ENCODE peak calls at places on chromosomes 12 and 14, in seven cellular contexts. One of them, this sample, is unnamed.

GRCh38 chr12:131280426-131280825 is 326.7 kb downstream of the ADGRD1 start:
- DNase-seq in stromal cell of bone marrow: no peak
- DNase-seq in astrocyte of the hippocampus: no peak
- DNase-seq in activated naive CD4-positive, alpha-beta T cell treated with anti-CD3 and anti-CD28 coated beads, Interleukin-2, amount 10 ng/mL, durations not matched to agents 7 days and 5 days: no peak
- DNase-seq in T-cell: no peak
- DNase-seq in amniotic stem cell: no peak
- DNase-seq in CD8-positive, alpha-beta memory T cell: no peak
- DNase-seq in this sample: no peak

GRCh38 chr14:97039717-97040363 is 242.7 kb downstream of the VRK1 start:
- DNase-seq in stromal cell of bone marrow: no peak
- DNase-seq in astrocyte of the hippocampus: no peak
- DNase-seq in activated naive CD4-positive, alpha-beta T cell treated with anti-CD3 and anti-CD28 coated beads, Interleukin-2, amount 10 ng/mL, durations not matched to agents 7 days and 5 days: no peak
- DNase-seq in T-cell: no peak
- DNase-seq in amniotic stem cell: no peak
- DNase-seq in CD8-positive, alpha-beta memory T cell: no peak
- DNase-seq in this sample: no peak

GRCh38 chr12:96237465-96238077 is 43.4 kb downstream of the ELK3 start:
- DNase-seq in stromal cell of bone marrow: peak; percentile 96
- DNase-seq in astrocyte of the hippocampus: peak; percentile 97
- DNase-seq in activated naive CD4-positive, alpha-beta T cell treated with anti-CD3 and anti-CD28 coated beads, Interleukin-2, amount 10 ng/mL, durations not matched to agents 7 days and 5 days: peak; percentile 56
- DNase-seq in T-cell: peak; percentile 29
- DNase-seq in amniotic stem cell: peak; percentile 61
- DNase-seq in CD8-positive, alpha-beta memory T cell: peak; percentile 53
- DNase-seq in this sample: no peak

GRCh38 chr12:75812341-75813018 is 219.1 kb downstream of the PHLDA1 start:
- DNase-seq in stromal cell of bone marrow: peak; percentile 88
- DNase-seq in astrocyte of the hippocampus: peak; percentile 70
- DNase-seq in activated naive CD4-positive, alpha-beta T cell treated with anti-CD3 and anti-CD28 coated beads, Interleukin-2, amount 10 ng/mL, durations not matched to agents 7 days and 5 days: no peak
- DNase-seq in T-cell: no peak
- DNase-seq in amniotic stem cell: peak; percentile 54
- DNase-seq in CD8-positive, alpha-beta memory T cell: no peak
- DNase-seq in this sample: no peak

GRCh38 chr14:81868172-81868571 is 334.5 kb upstream of the SEL1L start:
- DNase-seq in stromal cell of bone marrow: no peak
- DNase-seq in astrocyte of the hippocampus: no peak
- DNase-seq in activated naive CD4-positive, alpha-beta T cell treated with anti-CD3 and anti-CD28 coated beads, Interleukin-2, amount 10 ng/mL, durations not matched to agents 7 days and 5 days: no peak
- DNase-seq in T-cell: no peak
- DNase-seq in amniotic stem cell: no peak
- DNase-seq in CD8-positive, alpha-beta memory T cell: no peak
- DNase-seq in this sample: no peak

GRCh38 chr12:14892726-14893442 is 7.2 kb upstream of the MGP start:
- DNase-seq in stromal cell of bone marrow: peak; percentile 66
- DNase-seq in astrocyte of the hippocampus: no peak
- DNase-seq in activated naive CD4-positive, alpha-beta T cell treated with anti-CD3 and anti-CD28 coated beads, Interleukin-2, amount 10 ng/mL, durations not matched to agents 7 days and 5 days: no peak
- DNase-seq in T-cell: no peak
- DNase-seq in amniotic stem cell: no peak
- DNase-seq in CD8-positive, alpha-beta memory T cell: no peak
- DNase-seq in this sample: no peak

GRCh38 chr12:106986625-106987389 is at the start of gene MTERF2:
- DNase-seq in stromal cell of bone marrow: peak; percentile 91
- DNase-seq in astrocyte of the hippocampus: peak; percentile 98
- DNase-seq in activated naive CD4-positive, alpha-beta T cell treated with anti-CD3 and anti-CD28 coated beads, Interleukin-2, amount 10 ng/mL, durations not matched to agents 7 days and 5 days: peak; percentile 89
- DNase-seq in T-cell: peak; percentile 70
- DNase-seq in amniotic stem cell: peak; percentile 91
- DNase-seq in CD8-positive, alpha-beta memory T cell: peak; percentile 78
- DNase-seq in this sample: peak; percentile 81

GRCh38 chr14:32621585-32621984 is 292.5 kb downstream of the AKAP6 start:
- DNase-seq in stromal cell of bone marrow: no peak
- DNase-seq in astrocyte of the hippocampus: no peak
- DNase-seq in activated naive CD4-positive, alpha-beta T cell treated with anti-CD3 and anti-CD28 coated beads, Interleukin-2, amount 10 ng/mL, durations not matched to agents 7 days and 5 days: no peak
- DNase-seq in T-cell: no peak
- DNase-seq in amniotic stem cell: no peak
- DNase-seq in CD8-positive, alpha-beta memory T cell: no peak
- DNase-seq in this sample: no peak

GRCh38 chr12:116266220-116266619 is 11.3 kb downstream of the MED13L start:
- DNase-seq in stromal cell of bone marrow: no peak
- DNase-seq in astrocyte of the hippocampus: peak; percentile 40
- DNase-seq in activated naive CD4-positive, alpha-beta T cell treated with anti-CD3 and anti-CD28 coated beads, Interleukin-2, amount 10 ng/mL, durations not matched to agents 7 days and 5 days: no peak
- DNase-seq in T-cell: no peak
- DNase-seq in amniotic stem cell: no peak
- DNase-seq in CD8-positive, alpha-beta memory T cell: no peak
- DNase-seq in this sample: no peak

GRCh38 chr12:84201976-84202375 is 710.6 kb downstream of the SLC6A15 start:
- DNase-seq in stromal cell of bone marrow: no peak
- DNase-seq in astrocyte of the hippocampus: no peak
- DNase-seq in activated naive CD4-positive, alpha-beta T cell treated with anti-CD3 and anti-CD28 coated beads, Interleukin-2, amount 10 ng/mL, durations not matched to agents 7 days and 5 days: no peak
- DNase-seq in T-cell: no peak
- DNase-seq in amniotic stem cell: no peak
- DNase-seq in CD8-positive, alpha-beta memory T cell: no peak
- DNase-seq in this sample: no peak

GRCh38 chr12:1553987-1554982 is 40.1 kb downstream of the FBXL14 start:
- DNase-seq in stromal cell of bone marrow: no peak
- DNase-seq in astrocyte of the hippocampus: no peak
- DNase-seq in activated naive CD4-positive, alpha-beta T cell treated with anti-CD3 and anti-CD28 coated beads, Interleukin-2, amount 10 ng/mL, durations not matched to agents 7 days and 5 days: no peak
- DNase-seq in T-cell: no peak
- DNase-seq in amniotic stem cell: no peak
- DNase-seq in CD8-positive, alpha-beta memory T cell: no peak
- DNase-seq in this sample: peak; percentile 23

GRCh38 chr14:50741571-50741970 is 73.5 kb upstream of the SAV1 start:
- DNase-seq in stromal cell of bone marrow: no peak
- DNase-seq in astrocyte of the hippocampus: peak; percentile 39
- DNase-seq in activated naive CD4-positive, alpha-beta T cell treated with anti-CD3 and anti-CD28 coated beads, Interleukin-2, amount 10 ng/mL, durations not matched to agents 7 days and 5 days: no peak
- DNase-seq in T-cell: no peak
- DNase-seq in amniotic stem cell: no peak
- DNase-seq in CD8-positive, alpha-beta memory T cell: no peak
- DNase-seq in this sample: no peak

GRCh38 chr12:109432842-109433304 is 44.2 kb downstream of the KCTD10 start:
- DNase-seq in stromal cell of bone marrow: peak; percentile 48
- DNase-seq in astrocyte of the hippocampus: peak; percentile 85
- DNase-seq in activated naive CD4-positive, alpha-beta T cell treated with anti-CD3 and anti-CD28 coated beads, Interleukin-2, amount 10 ng/mL, durations not matched to agents 7 days and 5 days: peak; percentile 89
- DNase-seq in T-cell: peak; percentile 68
- DNase-seq in amniotic stem cell: peak; percentile 21
- DNase-seq in CD8-positive, alpha-beta memory T cell: peak; percentile 58
- DNase-seq in this sample: peak; percentile 77

GRCh38 chr14:80946187-80946586 is 4.6 kb upstream of the CEP128 start:
- DNase-seq in stromal cell of bone marrow: no peak
- DNase-seq in astrocyte of the hippocampus: no peak
- DNase-seq in activated naive CD4-positive, alpha-beta T cell treated with anti-CD3 and anti-CD28 coated beads, Interleukin-2, amount 10 ng/mL, durations not matched to agents 7 days and 5 days: no peak
- DNase-seq in T-cell: no peak
- DNase-seq in amniotic stem cell: no peak
- DNase-seq in CD8-positive, alpha-beta memory T cell: no peak
- DNase-seq in this sample: no peak

GRCh38 chr12:73330584-73331351 is 1058.6 kb downstream of the TRHDE start:
- DNase-seq in stromal cell of bone marrow: no peak
- DNase-seq in astrocyte of the hippocampus: no peak
- DNase-seq in activated naive CD4-positive, alpha-beta T cell treated with anti-CD3 and anti-CD28 coated beads, Interleukin-2, amount 10 ng/mL, durations not matched to agents 7 days and 5 days: no peak
- DNase-seq in T-cell: no peak
- DNase-seq in amniotic stem cell: no peak
- DNase-seq in CD8-positive, alpha-beta memory T cell: no peak
- DNase-seq in this sample: no peak

GRCh38 chr12:128811806-128812205 is 12.0 kb downstream of the SLC15A4 start:
- DNase-seq in stromal cell of bone marrow: no peak
- DNase-seq in astrocyte of the hippocampus: no peak
- DNase-seq in activated naive CD4-positive, alpha-beta T cell treated with anti-CD3 and anti-CD28 coated beads, Interleukin-2, amount 10 ng/mL, durations not matched to agents 7 days and 5 days: no peak
- DNase-seq in T-cell: no peak
- DNase-seq in amniotic stem cell: no peak
- DNase-seq in CD8-positive, alpha-beta memory T cell: no peak
- DNase-seq in this sample: no peak

GRCh38 chr14:95504135-95505029 is 12.1 kb downstream of the SYNE3 start:
- DNase-seq in stromal cell of bone marrow: no peak
- DNase-seq in astrocyte of the hippocampus: peak; percentile 52
- DNase-seq in activated naive CD4-positive, alpha-beta T cell treated with anti-CD3 and anti-CD28 coated beads, Interleukin-2, amount 10 ng/mL, durations not matched to agents 7 days and 5 days: no peak
- DNase-seq in T-cell: no peak
- DNase-seq in amniotic stem cell: no peak
- DNase-seq in CD8-positive, alpha-beta memory T cell: no peak
- DNase-seq in this sample: no peak

GRCh38 chr12:29907486-29907885 is 123.7 kb upstream of the TMTC1 start:
- DNase-seq in stromal cell of bone marrow: no peak
- DNase-seq in astrocyte of the hippocampus: peak; percentile 38
- DNase-seq in activated naive CD4-positive, alpha-beta T cell treated with anti-CD3 and anti-CD28 coated beads, Interleukin-2, amount 10 ng/mL, durations not matched to agents 7 days and 5 days: no peak
- DNase-seq in T-cell: no peak
- DNase-seq in amniotic stem cell: no peak
- DNase-seq in CD8-positive, alpha-beta memory T cell: no peak
- DNase-seq in this sample: no peak

GRCh38 chr12:66301944-66302826 is at the start of gene HELB:
- DNase-seq in stromal cell of bone marrow: peak; percentile 94
- DNase-seq in astrocyte of the hippocampus: peak; percentile 98
- DNase-seq in activated naive CD4-positive, alpha-beta T cell treated with anti-CD3 and anti-CD28 coated beads, Interleukin-2, amount 10 ng/mL, durations not matched to agents 7 days and 5 days: peak; percentile 99
- DNase-seq in T-cell: peak; percentile 90
- DNase-seq in amniotic stem cell: peak; percentile 92
- DNase-seq in CD8-positive, alpha-beta memory T cell: peak; percentile 96
- DNase-seq in this sample: peak; percentile 77

GRCh38 chr12:104671407-104672095 is 214.8 kb downstream of the CHST11 start:
- DNase-seq in stromal cell of bone marrow: peak; percentile 81
- DNase-seq in astrocyte of the hippocampus: peak; percentile 95
- DNase-seq in activated naive CD4-positive, alpha-beta T cell treated with anti-CD3 and anti-CD28 coated beads, Interleukin-2, amount 10 ng/mL, durations not matched to agents 7 days and 5 days: peak; percentile 67
- DNase-seq in T-cell: peak; percentile 63
- DNase-seq in amniotic stem cell: peak; percentile 77
- DNase-seq in CD8-positive, alpha-beta memory T cell: peak; percentile 68
- DNase-seq in this sample: peak; percentile 85

GRCh38 chr12:127286281-127286680 is 980.7 kb upstream of the TMEM132C start:
- DNase-seq in stromal cell of bone marrow: no peak
- DNase-seq in astrocyte of the hippocampus: no peak
- DNase-seq in activated naive CD4-positive, alpha-beta T cell treated with anti-CD3 and anti-CD28 coated beads, Interleukin-2, amount 10 ng/mL, durations not matched to agents 7 days and 5 days: no peak
- DNase-seq in T-cell: no peak
- DNase-seq in amniotic stem cell: no peak
- DNase-seq in CD8-positive, alpha-beta memory T cell: no peak
- DNase-seq in this sample: no peak

GRCh38 chr12:124565071-124565491 is 2.3 kb downstream of the NCOR2 start:
- DNase-seq in stromal cell of bone marrow: no peak
- DNase-seq in astrocyte of the hippocampus: peak; percentile 61
- DNase-seq in activated naive CD4-positive, alpha-beta T cell treated with anti-CD3 and anti-CD28 coated beads, Interleukin-2, amount 10 ng/mL, durations not matched to agents 7 days and 5 days: no peak
- DNase-seq in T-cell: no peak
- DNase-seq in amniotic stem cell: no peak
- DNase-seq in CD8-positive, alpha-beta memory T cell: no peak
- DNase-seq in this sample: no peak

GRCh38 chr12:66011731-66012130 is 118.8 kb downstream of the LLPH start:
- DNase-seq in stromal cell of bone marrow: peak; percentile 26
- DNase-seq in astrocyte of the hippocampus: no peak
- DNase-seq in activated naive CD4-positive, alpha-beta T cell treated with anti-CD3 and anti-CD28 coated beads, Interleukin-2, amount 10 ng/mL, durations not matched to agents 7 days and 5 days: no peak
- DNase-seq in T-cell: no peak
- DNase-seq in amniotic stem cell: no peak
- DNase-seq in CD8-positive, alpha-beta memory T cell: no peak
- DNase-seq in this sample: no peak

GRCh38 chr12:107864235-107864634 is 89.7 kb downstream of the ASCL4 start:
- DNase-seq in stromal cell of bone marrow: no peak
- DNase-seq in astrocyte of the hippocampus: no peak
- DNase-seq in activated naive CD4-positive, alpha-beta T cell treated with anti-CD3 and anti-CD28 coated beads, Interleukin-2, amount 10 ng/mL, durations not matched to agents 7 days and 5 days: no peak
- DNase-seq in T-cell: no peak
- DNase-seq in amniotic stem cell: no peak
- DNase-seq in CD8-positive, alpha-beta memory T cell: no peak
- DNase-seq in this sample: no peak

GRCh38 chr12:93748672-93749403 is 71.7 kb downstream of the CRADD start:
- DNase-seq in stromal cell of bone marrow: no peak
- DNase-seq in astrocyte of the hippocampus: no peak
- DNase-seq in activated naive CD4-positive, alpha-beta T cell treated with anti-CD3 and anti-CD28 coated beads, Interleukin-2, amount 10 ng/mL, durations not matched to agents 7 days and 5 days: no peak
- DNase-seq in T-cell: no peak
- DNase-seq in amniotic stem cell: no peak
- DNase-seq in CD8-positive, alpha-beta memory T cell: no peak
- DNase-seq in this sample: no peak

GRCh38 chr12:78210894-78211302 is 380.2 kb downstream of the NAV3 start:
- DNase-seq in stromal cell of bone marrow: peak; percentile 61
- DNase-seq in astrocyte of the hippocampus: peak; percentile 71
- DNase-seq in activated naive CD4-positive, alpha-beta T cell treated with anti-CD3 and anti-CD28 coated beads, Interleukin-2, amount 10 ng/mL, durations not matched to agents 7 days and 5 days: no peak
- DNase-seq in T-cell: no peak
- DNase-seq in amniotic stem cell: no peak
- DNase-seq in CD8-positive, alpha-beta memory T cell: no peak
- DNase-seq in this sample: no peak

GRCh38 chr12:56518570-56518969 is 3.0 kb upstream of the RBMS2 start:
- DNase-seq in stromal cell of bone marrow: no peak
- DNase-seq in astrocyte of the hippocampus: peak; percentile 50
- DNase-seq in activated naive CD4-positive, alpha-beta T cell treated with anti-CD3 and anti-CD28 coated beads, Interleukin-2, amount 10 ng/mL, durations not matched to agents 7 days and 5 days: no peak
- DNase-seq in T-cell: no peak
- DNase-seq in amniotic stem cell: no peak
- DNase-seq in CD8-positive, alpha-beta memory T cell: no peak
- DNase-seq in this sample: no peak

GRCh38 chr12:11896530-11896929 is 174.2 kb upstream of the BCL2L14 start:
- DNase-seq in stromal cell of bone marrow: no peak
- DNase-seq in astrocyte of the hippocampus: no peak
- DNase-seq in activated naive CD4-positive, alpha-beta T cell treated with anti-CD3 and anti-CD28 coated beads, Interleukin-2, amount 10 ng/mL, durations not matched to agents 7 days and 5 days: no peak
- DNase-seq in T-cell: no peak
- DNase-seq in amniotic stem cell: no peak
- DNase-seq in CD8-positive, alpha-beta memory T cell: no peak
- DNase-seq in this sample: no peak

GRCh38 chr14:65290830-65291229 is 121.7 kb upstream of the FUT8 start:
- DNase-seq in stromal cell of bone marrow: peak; percentile 84
- DNase-seq in astrocyte of the hippocampus: peak; percentile 83
- DNase-seq in activated naive CD4-positive, alpha-beta T cell treated with anti-CD3 and anti-CD28 coated beads, Interleukin-2, amount 10 ng/mL, durations not matched to agents 7 days and 5 days: no peak
- DNase-seq in T-cell: no peak
- DNase-seq in amniotic stem cell: peak; percentile 54
- DNase-seq in CD8-positive, alpha-beta memory T cell: no peak
- DNase-seq in this sample: no peak

GRCh38 chr12:112122823-112123690 is 2.3 kb upstream of the TRAFD1 start:
- DNase-seq in stromal cell of bone marrow: peak; percentile 61
- DNase-seq in astrocyte of the hippocampus: peak; percentile 17
- DNase-seq in activated naive CD4-positive, alpha-beta T cell treated with anti-CD3 and anti-CD28 coated beads, Interleukin-2, amount 10 ng/mL, durations not matched to agents 7 days and 5 days: no peak
- DNase-seq in T-cell: no peak
- DNase-seq in amniotic stem cell: no peak
- DNase-seq in CD8-positive, alpha-beta memory T cell: no peak
- DNase-seq in this sample: no peak

GRCh38 chr12:94174576-94174975 is 26.2 kb downstream of the PLXNC1 start:
- DNase-seq in stromal cell of bone marrow: no peak
- DNase-seq in astrocyte of the hippocampus: no peak
- DNase-seq in activated naive CD4-positive, alpha-beta T cell treated with anti-CD3 and anti-CD28 coated beads, Interleukin-2, amount 10 ng/mL, durations not matched to agents 7 days and 5 days: peak; percentile 74
- DNase-seq in T-cell: peak; percentile 27
- DNase-seq in amniotic stem cell: no peak
- DNase-seq in CD8-positive, alpha-beta memory T cell: no peak
- DNase-seq in this sample: peak; percentile 55

GRCh38 chr12:76455582-76456345 is 103.8 kb downstream of the OSBPL8 start:
- DNase-seq in stromal cell of bone marrow: peak; percentile 67
- DNase-seq in astrocyte of the hippocampus: peak; percentile 88
- DNase-seq in activated naive CD4-positive, alpha-beta T cell treated with anti-CD3 and anti-CD28 coated beads, Interleukin-2, amount 10 ng/mL, durations not matched to agents 7 days and 5 days: peak; percentile 27
- DNase-seq in T-cell: no peak
- DNase-seq in amniotic stem cell: peak; percentile 89
- DNase-seq in CD8-positive, alpha-beta memory T cell: no peak
- DNase-seq in this sample: no peak

GRCh38 chr14:31843361-31844091 is 233.6 kb upstream of the ARHGAP5 start:
- DNase-seq in stromal cell of bone marrow: no peak
- DNase-seq in astrocyte of the hippocampus: peak; percentile 22
- DNase-seq in activated naive CD4-positive, alpha-beta T cell treated with anti-CD3 and anti-CD28 coated beads, Interleukin-2, amount 10 ng/mL, durations not matched to agents 7 days and 5 days: no peak
- DNase-seq in T-cell: no peak
- DNase-seq in amniotic stem cell: no peak
- DNase-seq in CD8-positive, alpha-beta memory T cell: no peak
- DNase-seq in this sample: no peak

GRCh38 chr14:20707622-20708021 is 19.1 kb downstream of the ANG start:
- DNase-seq in stromal cell of bone marrow: no peak
- DNase-seq in astrocyte of the hippocampus: no peak
- DNase-seq in activated naive CD4-positive, alpha-beta T cell treated with anti-CD3 and anti-CD28 coated beads, Interleukin-2, amount 10 ng/mL, durations not matched to agents 7 days and 5 days: no peak
- DNase-seq in T-cell: no peak
- DNase-seq in amniotic stem cell: no peak
- DNase-seq in CD8-positive, alpha-beta memory T cell: no peak
- DNase-seq in this sample: no peak

GRCh38 chr12:92326877-92327276 is 181.2 kb upstream of the BTG1 start:
- DNase-seq in stromal cell of bone marrow: no peak
- DNase-seq in astrocyte of the hippocampus: no peak
- DNase-seq in activated naive CD4-positive, alpha-beta T cell treated with anti-CD3 and anti-CD28 coated beads, Interleukin-2, amount 10 ng/mL, durations not matched to agents 7 days and 5 days: no peak
- DNase-seq in T-cell: no peak
- DNase-seq in amniotic stem cell: no peak
- DNase-seq in CD8-positive, alpha-beta memory T cell: no peak
- DNase-seq in this sample: no peak

GRCh38 chr14:70098257-70098809 is 90.4 kb downstream of the SLC8A3 start:
- DNase-seq in stromal cell of bone marrow: peak; percentile 5
- DNase-seq in astrocyte of the hippocampus: no peak
- DNase-seq in activated naive CD4-positive, alpha-beta T cell treated with anti-CD3 and anti-CD28 coated beads, Interleukin-2, amount 10 ng/mL, durations not matched to agents 7 days and 5 days: no peak
- DNase-seq in T-cell: no peak
- DNase-seq in amniotic stem cell: no peak
- DNase-seq in CD8-positive, alpha-beta memory T cell: no peak
- DNase-seq in this sample: no peak

GRCh38 chr14:62206456-62206855 is 444.2 kb downstream of the SNAPC1 start:
- DNase-seq in stromal cell of bone marrow: no peak
- DNase-seq in astrocyte of the hippocampus: peak; percentile 12
- DNase-seq in activated naive CD4-positive, alpha-beta T cell treated with anti-CD3 and anti-CD28 coated beads, Interleukin-2, amount 10 ng/mL, durations not matched to agents 7 days and 5 days: no peak
- DNase-seq in T-cell: no peak
- DNase-seq in amniotic stem cell: no peak
- DNase-seq in CD8-positive, alpha-beta memory T cell: no peak
- DNase-seq in this sample: no peak

GRCh38 chr12:104057771-104058197 is 6.5 kb upstream of the HCFC2 start:
- DNase-seq in stromal cell of bone marrow: no peak
- DNase-seq in astrocyte of the hippocampus: peak; percentile 52
- DNase-seq in activated naive CD4-positive, alpha-beta T cell treated with anti-CD3 and anti-CD28 coated beads, Interleukin-2, amount 10 ng/mL, durations not matched to agents 7 days and 5 days: peak; percentile 24
- DNase-seq in T-cell: no peak
- DNase-seq in amniotic stem cell: peak; percentile 6
- DNase-seq in CD8-positive, alpha-beta memory T cell: no peak
- DNase-seq in this sample: no peak

This sample was measured in B cell.